ENCODE peak calls at places on chromosomes 7 and 10, in six cellular contexts. One of them, this sample, is unnamed. For H3K27me3, the result is how much of the 10 kb centered on the place peaks cover.

GRCh38 chr7:1460757-1461639 is 1.7 kb upstream of the MICALL2 start:
- DNase-seq in tibial nerve: peak
- DNase-seq in mesendoderm: peak
- DNase-seq in pancreas: no peak
- DNase-seq in H1: no peak
- DNase-seq in prostate gland: peak
- DNase-seq in this sample: no peak

GRCh38 chr7:142793156-142793555 is 22.4 kb downstream of the PRSS2 start:
- DNase-seq in pancreas: no peak
- DNase-seq in H1: no peak
- DNase-seq in mesendoderm: no peak
- DNase-seq in tibial nerve: no peak
- DNase-seq in prostate gland: no peak
- DNase-seq in this sample: no peak

GRCh38 chr7:123749537-123749857 is 694 bp upstream of the WASL start:
- DNase-seq in prostate gland: no peak
- DNase-seq in tibial nerve: peak
- DNase-seq in H1: no peak
- DNase-seq in pancreas: no peak
- DNase-seq in mesendoderm: no peak
- DNase-seq in this sample: no peak

GRCh38 chr10:17989908-17990767 is 38.4 kb downstream of the SLC39A12 start:
- DNase-seq in pancreas: no peak
- DNase-seq in tibial nerve: no peak
- DNase-seq in mesendoderm: peak
- DNase-seq in H1: no peak
- DNase-seq in prostate gland: no peak
- DNase-seq in this sample: no peak

GRCh38 chr7:1091019-1091643 is 3.2 kb downstream of the GPER1 start:
- DNase-seq in tibial nerve: no peak
- DNase-seq in H1: no peak
- DNase-seq in pancreas: no peak
- DNase-seq in prostate gland: no peak
- DNase-seq in mesendoderm: no peak
- DNase-seq in this sample: no peak

GRCh38 chr7:108455833-108456677 is at the start of gene NRCAM:
- DNase-seq in tibial nerve: no peak
- DNase-seq in mesendoderm: peak
- DNase-seq in prostate gland: no peak
- DNase-seq in pancreas: peak
- DNase-seq in H1: peak
- DNase-seq in this sample: peak

GRCh38 chr7:109126404-109127050 is 556.9 kb downstream of the DNAJB9 start:
- DNase-seq in mesendoderm: peak
- DNase-seq in prostate gland: no peak
- DNase-seq in tibial nerve: no peak
- DNase-seq in H1: peak
- DNase-seq in pancreas: no peak
- DNase-seq in this sample: no peak

GRCh38 chr10:6721480-6721879 is 141.4 kb upstream of the PRKCQ start:
- DNase-seq in H1: no peak
- DNase-seq in prostate gland: no peak
- DNase-seq in mesendoderm: peak
- DNase-seq in tibial nerve: peak
- DNase-seq in pancreas: no peak
- DNase-seq in this sample: no peak

DNA sequence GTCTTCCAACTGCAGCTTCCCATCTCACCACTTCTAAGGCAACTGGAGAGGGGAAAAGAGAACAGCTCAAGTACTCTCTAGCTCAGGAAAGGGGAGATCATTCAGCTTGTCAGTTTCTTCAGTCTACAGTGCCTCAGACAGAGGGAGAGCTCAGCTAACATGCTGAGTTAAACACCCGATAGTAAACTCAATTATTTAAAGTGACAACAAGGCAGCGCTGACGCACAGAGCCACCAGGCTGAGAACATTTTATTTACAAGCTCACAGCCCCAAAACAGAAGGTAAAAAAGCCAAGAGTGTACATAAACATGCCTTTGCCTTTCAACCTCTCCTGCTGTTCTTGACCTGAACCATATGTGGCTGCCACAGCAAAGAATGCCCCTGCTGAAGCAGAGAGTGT is 10.1 kb upstream of the CUZD1 start:
- DNase-seq in pancreas: no peak
- DNase-seq in prostate gland: no peak
- DNase-seq in H1: no peak
- DNase-seq in mesendoderm: peak
- DNase-seq in tibial nerve: no peak
- DNase-seq in this sample: no peak
- H3K4me3 ChIP-seq in pancreas: no peak
- H3K4me3 ChIP-seq in prostate gland: no peak
- H3K4me3 ChIP-seq in H1: no peak
- H3K4me3 ChIP-seq in mesendoderm: no peak
- H3K4me3 ChIP-seq in tibial nerve: no peak
- H3K4me3 ChIP-seq in this sample: no peak

GRCh38 chr7:151176401-151176800 is 8.9 kb upstream of the GBX1 start:
- DNase-seq in mesendoderm: no peak
- DNase-seq in pancreas: no peak
- DNase-seq in tibial nerve: no peak
- DNase-seq in H1: no peak
- DNase-seq in prostate gland: no peak
- DNase-seq in this sample: no peak
- H3K27me3 ChIP-seq in mesendoderm: under half
- H3K27me3 ChIP-seq in pancreas: under half
- H3K27me3 ChIP-seq in tibial nerve: half or more
- H3K27me3 ChIP-seq in H1: under half
- H3K27me3 ChIP-seq in prostate gland: under half
- H3K27me3 ChIP-seq in this sample: under half

GRCh38 chr10:61935085-61935484 is 33.6 kb downstream of the ARID5B start:
- DNase-seq in mesendoderm: no peak
- DNase-seq in H1: no peak
- DNase-seq in pancreas: no peak
- DNase-seq in prostate gland: no peak
- DNase-seq in tibial nerve: no peak
- DNase-seq in this sample: no peak
- H3K27ac ChIP-seq in mesendoderm: no peak
- H3K27ac ChIP-seq in H1: no peak
- H3K27ac ChIP-seq in pancreas: no peak
- H3K27ac ChIP-seq in prostate gland: peak
- H3K27ac ChIP-seq in tibial nerve: peak
- H3K27ac ChIP-seq in this sample: no peak

GRCh38 chr10:8052970-8053445 is 1.5 kb upstream of the GATA3 start:
- DNase-seq in prostate gland: no peak
- DNase-seq in pancreas: no peak
- DNase-seq in mesendoderm: no peak
- DNase-seq in tibial nerve: no peak
- DNase-seq in H1: no peak
- DNase-seq in this sample: no peak

GRCh38 chr10:8055420-8056349 is 1.2 kb downstream of the GATA3 start:
- DNase-seq in prostate gland: no peak
- DNase-seq in mesendoderm: no peak
- DNase-seq in H1: no peak
- DNase-seq in tibial nerve: no peak
- DNase-seq in pancreas: no peak
- DNase-seq in this sample: no peak

GRCh38 chr10:8053446-8054242 is 844 bp upstream of the GATA3 start:
- DNase-seq in prostate gland: peak
- DNase-seq in tibial nerve: no peak
- DNase-seq in pancreas: no peak
- DNase-seq in H1: no peak
- DNase-seq in mesendoderm: peak
- DNase-seq in this sample: no peak

GRCh38 chr10:8054498-8055407 is at the start of gene GATA3:
- DNase-seq in pancreas: no peak
- DNase-seq in H1: no peak
- DNase-seq in prostate gland: peak
- DNase-seq in tibial nerve: no peak
- DNase-seq in mesendoderm: peak
- DNase-seq in this sample: no peak

GRCh38 chr10:8054243-8054497 is 318 bp upstream of the GATA3 start:
- DNase-seq in H1: no peak
- DNase-seq in prostate gland: peak
- DNase-seq in mesendoderm: no peak
- DNase-seq in pancreas: no peak
- DNase-seq in tibial nerve: no peak
- DNase-seq in this sample: no peak
- H3K4me3 ChIP-seq in H1: peak
- H3K4me3 ChIP-seq in prostate gland: peak
- H3K4me3 ChIP-seq in mesendoderm: peak
- H3K4me3 ChIP-seq in pancreas: peak
- H3K4me3 ChIP-seq in tibial nerve: peak
- H3K4me3 ChIP-seq in this sample: peak